ENCODE peak calls at places on chromosome 18, in eight cellular contexts. O is A549, E is fibroblast of lung, H is PC-3, Y is cardiac fibroblast, J is esophagus squamous epithelium, S is HL-60, N is GM23338. D is an unnamed sample.

GRCh38 chr18:24400587-24400986 is 3.0 kb upstream of the OSBPL1A start:
- DNase-seq in O (no peak), E (no peak), H (no peak), Y (no peak), J (no peak), S (no peak), N (no peak), D (no peak)

GRCh38 chr18:25310045-25310444 is 41.9 kb downstream of the ZNF521 start:
- DNase-seq in O (no peak), E (peak), H (peak), Y (peak), J (no peak), S (no peak), N (peak), D (no peak)

GRCh38 chr18:34661464-34662087 is 48.5 kb upstream of the DTNA start:
- DNase-seq in O (peak), E (peak), H (peak), Y (peak), J (no peak), S (no peak), N (peak), D (peak)

GRCh38 chr18:42113529-42114191 is 158.6 kb downstream of the PIK3C3 start:
- DNase-seq in O (no peak), E (peak), H (no peak), Y (peak), J (no peak), S (peak), N (no peak), D (peak)

GRCh38 chr18:59685501-59685900 is 11.7 kb downstream of the CCBE1 start:
- DNase-seq in O (no peak), E (no peak), H (no peak), Y (no peak), J (no peak), S (no peak), N (no peak), D (no peak)

GRCh38 chr18:65091737-65092329 is 659.0 kb upstream of the CDH7 start:
- DNase-seq in O (peak), E (peak), H (peak), Y (peak), J (no peak), S (no peak), N (peak), D (no peak)

GRCh38 chr18:67354091-67354490 is 162.4 kb downstream of the DSEL start:
- DNase-seq in O (no peak), E (no peak), H (no peak), Y (no peak), J (no peak), S (no peak), N (peak), D (no peak)

GRCh38 chr18:21980744-21981143 is 188.6 kb upstream of the GATA6 start:
- DNase-seq in O (no peak), E (no peak), H (no peak), Y (no peak), J (no peak), S (no peak), N (no peak), D (no peak)

GRCh38 chr18:65754121-65754520 is 3.3 kb downstream of the CDH7 start:
- DNase-seq in O (no peak), E (no peak), H (peak), Y (no peak), J (no peak), S (no peak), N (peak), D (no peak)

GRCh38 chr18:73690222-73690621 is 457.4 kb downstream of the FBXO15 start:
- DNase-seq in O (no peak), E (no peak), H (no peak), Y (no peak), J (no peak), S (no peak), N (peak), D (no peak)

GRCh38 chr18:7038330-7038846 is 79.2 kb downstream of the LAMA1 start:
- DNase-seq in O (peak), E (peak), H (peak), Y (peak), J (no peak), S (no peak), N (peak), D (peak)

GRCh38 chr18:55998071-55998522 is 410.1 kb upstream of the TCF4 start:
- DNase-seq in O (no peak), E (peak), H (no peak), Y (peak), J (no peak), S (no peak), N (peak), D (no peak)

GRCh38 chr18:49560277-49561126 is 1.4 kb upstream of the LIPG start:
- DNase-seq in O (no peak), E (no peak), H (no peak), Y (peak), J (no peak), S (no peak), N (peak), D (no peak)

GRCh38 chr18:47204908-47205522 is 28.9 kb upstream of the IER3IP1 start:
- DNase-seq in O (peak), E (peak), H (peak), Y (peak), J (no peak), S (peak), N (peak), D (peak)

GRCh38 chr18:6811816-6812215 is 82.3 kb downstream of the ARHGAP28 start:
- DNase-seq in O (no peak), E (no peak), H (no peak), Y (no peak), J (no peak), S (no peak), N (no peak), D (no peak)

GRCh38 chr18:2857491-2858063 is 10.8 kb downstream of the EMILIN2 start:
- DNase-seq in O (no peak), E (peak), H (no peak), Y (peak), J (no peak), S (peak), N (no peak), D (peak)

GRCh38 chr18:31946305-31947046 is 3.5 kb upstream of the TRAPPC8 start:
- DNase-seq in O (no peak), E (no peak), H (no peak), Y (no peak), J (no peak), S (no peak), N (peak), D (no peak)

GRCh38 chr18:30358545-30358944 is 684.0 kb downstream of the DSC3 start:
- DNase-seq in O (no peak), E (peak), H (peak), Y (peak), J (no peak), S (peak), N (no peak), D (no peak)

GRCh38 chr18:60466671-60467070 is 94.1 kb upstream of the MC4R start:
- DNase-seq in O (no peak), E (peak), H (no peak), Y (peak), J (no peak), S (no peak), N (no peak), D (peak)

GRCh38 chr18:23515911-23516546 is 12.7 kb downstream of the RMC1 start:
- DNase-seq in O (peak), E (peak), H (peak), Y (peak), J (peak), S (peak), N (peak), D (peak)

DNA sequence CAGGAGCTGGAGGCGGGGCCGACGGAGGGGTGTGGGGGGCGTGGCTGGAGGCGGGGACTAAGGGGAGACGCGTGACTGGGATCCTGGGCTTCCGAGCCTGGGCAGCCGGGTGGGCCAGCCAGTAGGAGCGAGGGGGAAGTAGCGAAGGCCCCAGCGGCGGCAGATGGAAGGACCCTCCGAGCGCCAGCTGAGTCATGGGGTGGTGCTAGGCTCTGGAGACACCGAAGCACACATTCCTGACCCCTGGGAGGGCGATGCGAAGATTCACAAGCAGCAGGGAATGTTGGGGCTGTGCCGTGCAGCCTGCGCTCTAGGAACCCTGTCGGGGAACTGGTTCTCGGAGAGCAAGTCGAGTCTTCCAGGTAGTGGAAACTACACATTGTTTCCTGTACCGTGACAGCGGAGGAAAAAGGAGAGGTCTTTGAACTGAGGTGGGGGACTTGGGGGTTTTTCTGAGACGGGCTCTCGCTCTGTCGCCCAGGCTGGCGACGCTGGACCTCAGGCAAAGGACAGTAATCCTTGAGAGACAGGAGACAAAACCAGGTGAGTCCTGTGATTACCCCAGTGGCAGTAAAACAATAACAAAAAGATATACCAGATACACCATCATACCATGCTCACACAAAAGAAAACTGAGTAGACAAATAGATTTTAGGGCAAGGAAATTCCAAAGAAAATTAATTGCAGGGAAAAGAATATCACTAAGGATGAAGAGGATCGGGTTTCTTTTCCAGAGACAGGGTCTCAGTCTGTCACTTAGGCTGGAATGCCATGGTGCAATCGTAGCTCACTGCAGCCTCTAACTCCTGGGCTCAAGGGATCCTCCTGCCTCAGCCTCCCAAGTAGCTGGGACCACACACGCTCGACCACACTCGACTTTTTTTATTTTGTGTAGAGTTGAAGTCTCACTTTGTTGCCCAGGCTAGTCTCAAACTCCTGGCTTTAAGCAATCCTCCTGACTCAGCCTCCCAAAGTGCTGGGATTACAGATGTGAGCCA is 828 bp upstream of the AFG3L2 start:
- DNase-seq in O (no peak), E (peak), H (no peak), Y (no peak), J (no peak), S (no peak), N (peak), D (no peak)
- TF ChIP-seq CTCF in O (no peak), E (peak), H (no peak), Y (no peak), J (no peak), S (no peak), N (no peak), D (no peak)

GRCh38 chr18:8780227-8780626 is 74.9 kb downstream of the MTCL1 start:
- DNase-seq in O (no peak), E (no peak), H (no peak), Y (no peak), J (no peak), S (no peak), N (no peak), D (no peak)
- TF ChIP-seq CTCF in O (no peak), E (no peak), H (no peak), Y (no peak), J (no peak), S (no peak), N (no peak), D (no peak)

GRCh38 chr18:69636529-69637301 is 236.0 kb downstream of the DOK6 start:
- DNase-seq in O (no peak), E (no peak), H (no peak), Y (no peak), J (no peak), S (no peak), N (peak), D (no peak)
- TF ChIP-seq CTCF in O (no peak), E (peak), H (peak), Y (peak), J (no peak), S (no peak), N (peak), D (no peak)

DNA sequence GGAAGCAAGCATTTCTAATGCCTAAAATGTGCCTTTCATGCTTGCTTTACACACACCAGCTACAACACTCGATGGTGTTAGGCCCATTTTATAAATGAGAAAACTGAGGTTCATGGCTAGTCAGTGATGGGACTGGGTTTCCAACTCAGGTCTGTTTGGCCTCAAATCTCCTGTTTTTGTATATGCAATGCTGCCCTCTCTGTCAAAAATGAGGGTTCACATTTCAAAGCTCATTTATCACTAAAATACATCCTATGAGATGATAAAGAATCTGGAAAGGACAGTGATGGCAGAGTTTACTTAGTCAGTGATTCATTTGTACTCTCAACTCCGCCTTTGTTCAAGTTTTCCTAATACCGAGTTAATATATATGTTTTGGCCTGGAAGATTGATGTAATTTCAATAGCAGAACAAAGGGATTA is 92.3 kb downstream of the KCTD1 start:
- DNase-seq in O (peak), E (no peak), H (peak), Y (peak), J (no peak), S (no peak), N (no peak), D (no peak)
- TF ChIP-seq CTCF in O (peak), E (no peak), H (peak), Y (no peak), J (no peak), S (no peak), N (peak), D (no peak)

GRCh38 chr18:1078301-1078700 is 173.6 kb downstream of the ADCYAP1 start:
- DNase-seq in O (no peak), E (no peak), H (peak), Y (no peak), J (no peak), S (no peak), N (peak), D (no peak)
- TF ChIP-seq CTCF in O (no peak), E (no peak), H (peak), Y (no peak), J (no peak), S (no peak), N (peak), D (no peak)

DNA sequence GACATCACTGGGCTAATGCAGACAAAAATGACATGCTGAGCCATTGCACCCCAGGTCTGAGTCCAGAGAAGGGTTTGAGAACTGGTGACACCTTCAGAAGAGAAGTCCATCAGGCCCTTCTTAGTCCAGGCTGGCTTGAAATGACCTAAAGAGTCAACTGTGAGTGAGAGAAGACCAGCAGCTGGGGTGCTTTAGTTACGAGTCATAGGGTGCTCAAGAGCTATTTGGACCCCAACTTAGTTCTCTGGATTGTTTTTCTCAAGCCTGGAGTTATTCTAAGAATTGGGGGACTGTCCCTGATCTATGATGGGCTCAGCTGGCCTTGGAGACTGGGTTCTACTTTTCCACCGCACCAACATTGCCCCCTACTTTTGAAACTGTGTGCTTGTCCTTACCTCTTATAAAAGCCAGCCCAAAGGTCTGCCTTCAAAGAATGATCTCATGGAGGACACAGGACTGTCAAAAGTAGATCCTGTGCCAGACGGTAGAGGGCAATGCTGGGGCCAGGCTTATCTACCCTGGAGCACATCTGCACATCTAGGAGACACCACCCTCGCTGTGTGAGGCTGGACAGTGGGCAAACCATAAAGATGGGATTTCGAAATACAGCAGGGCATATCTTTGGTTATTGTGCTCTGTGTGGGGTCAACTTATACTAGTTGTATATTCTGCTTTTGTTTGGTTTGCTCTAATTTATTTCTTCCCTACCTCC is 333.0 kb upstream of the SLC14A2 start:
- DNase-seq in O (peak), E (no peak), H (no peak), Y (no peak), J (no peak), S (no peak), N (no peak), D (no peak)
- TF ChIP-seq CTCF in O (no peak), E (no peak), H (peak), Y (no peak), J (no peak), S (no peak), N (no peak), D (no peak)

DNA sequence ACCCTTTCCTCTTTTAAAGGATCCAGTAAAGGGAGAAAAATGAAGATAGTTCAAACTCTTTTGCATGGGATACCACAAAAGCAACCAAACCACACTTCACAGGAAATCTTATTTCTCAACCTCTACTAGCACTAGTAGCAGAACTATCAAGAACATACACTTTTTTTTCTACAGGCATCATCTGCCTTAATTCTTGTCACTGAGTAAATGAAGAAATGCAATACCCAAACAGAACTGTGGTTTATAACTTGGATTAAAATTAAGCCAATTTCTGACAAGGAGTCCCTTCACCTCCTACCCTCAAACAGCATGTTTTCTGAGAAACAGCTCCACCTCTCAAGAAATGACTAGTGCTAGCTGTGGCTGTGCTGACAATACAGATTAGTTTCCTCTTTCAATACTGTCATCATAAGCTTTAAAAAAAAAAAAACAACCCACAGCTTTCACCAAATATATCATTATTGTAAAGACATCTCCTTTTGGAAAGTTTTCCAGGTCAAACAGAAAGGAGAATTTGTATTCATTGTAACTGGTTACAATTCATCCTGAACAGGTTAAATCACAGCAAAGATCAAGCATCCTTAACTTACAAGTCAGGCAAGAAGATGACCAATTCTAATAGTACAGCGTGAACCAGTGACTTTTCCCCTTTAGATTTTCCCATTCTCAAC is 44.4 kb downstream of the PTPN2 start:
- DNase-seq in O (no peak), E (no peak), H (no peak), Y (peak), J (no peak), S (no peak), N (no peak), D (no peak)
- TF ChIP-seq CTCF in O (no peak), E (no peak), H (no peak), Y (no peak), J (no peak), S (no peak), N (no peak), D (no peak)

GRCh38 chr18:27778925-27779324 is 398.0 kb downstream of the CDH2 start:
- DNase-seq in O (no peak), E (no peak), H (no peak), Y (no peak), J (no peak), S (no peak), N (peak), D (no peak)

GRCh38 chr18:27780061-27780740 is 396.7 kb downstream of the CDH2 start:
- DNase-seq in O (no peak), E (no peak), H (no peak), Y (peak), J (no peak), S (no peak), N (no peak), D (no peak)

GRCh38 chr18:27778441-27778840 is 398.5 kb downstream of the CDH2 start:
- DNase-seq in O (peak), E (peak), H (peak), Y (peak), J (no peak), S (no peak), N (peak), D (no peak)
- TF ChIP-seq CTCF in O (peak), E (peak), H (peak), Y (peak), J (no peak), S (no peak), N (peak), D (peak)